ENCODE peak calls at places on chromosomes 12 and 14, in eight cellular contexts. V, H, R, J, K, G, E and I are unnamed samples.

GRCh38 chr12:43352001-43352400 is 200.0 kb downstream of the ADAMTS20 start:
- DNase-seq in J (no peak), K (no peak), G (no peak), H (no peak), R (no peak), E (no peak), V (no peak), I (no peak)

GRCh38 chr12:131091976-131092691 is 138.4 kb downstream of the ADGRD1 start:
- DNase-seq in E (no peak), V (peak; percentile 11), R (no peak), K (no peak), J (no peak), G (no peak), H (no peak), I (no peak)

GRCh38 chr12:105955976-105956375 is 182.8 kb downstream of the NUAK1 start:
- DNase-seq in K (no peak), H (peak; percentile 65), E (no peak), R (no peak), G (no peak), V (no peak), J (no peak), I (no peak)

GRCh38 chr12:132279184-132279889 is 50.1 kb downstream of the GALNT9 start:
- DNase-seq in E (no peak), K (no peak), G (peak; percentile 79), R (no peak), J (peak; percentile 58), H (peak; percentile 85), V (no peak), I (no peak)

GRCh38 chr14:99062772-99063418 is 209.1 kb downstream of the BCL11B start:
- DNase-seq in R (no peak), E (no peak), G (no peak), K (no peak), J (no peak), H (no peak), V (no peak), I (no peak)

GRCh38 chr14:91898256-91898843 is 31.0 kb upstream of the TC2N start:
- DNase-seq in G (no peak), K (no peak), E (no peak), J (peak; percentile 22), R (no peak), H (no peak), V (no peak), I (peak; percentile 26)

GRCh38 chr14:90846511-90846910 is 30.3 kb upstream of the TTC7B start:
- DNase-seq in H (no peak), G (no peak), V (no peak), J (no peak), R (no peak), E (peak; percentile 33), K (no peak), I (no peak)

GRCh38 chr14:92794547-92794941 is 439 bp downstream of the GOLGA5 start:
- DNase-seq in R (no peak), V (no peak), K (no peak), G (peak; percentile 31), H (no peak), E (no peak), J (peak; percentile 41), I (no peak)

GRCh38 chr12:12079291-12079690 is 8.6 kb downstream of the BCL2L14 start:
- DNase-seq in V (no peak), J (peak; percentile 27), G (no peak), E (no peak), R (no peak), K (no peak), H (peak; percentile 58), I (no peak)

GRCh38 chr12:6200266-6201198 is at the start of gene CD9:
- DNase-seq in K (no peak), R (no peak), J (no peak), V (peak; percentile 42), E (peak; percentile 67), H (no peak), G (peak; percentile 74), I (no peak)

GRCh38 chr12:124007810-124008570 is 35.0 kb downstream of the ZNF664 start:
- DNase-seq in J (peak; percentile 21), G (no peak), V (no peak), E (no peak), H (peak; percentile 62), K (no peak), R (no peak), I (no peak)

GRCh38 chr14:67645414-67645813 is 25.7 kb downstream of the ARG2 start:
- DNase-seq in K (no peak), G (no peak), J (no peak), H (no peak), E (no peak), R (no peak), V (no peak), I (no peak)

GRCh38 chr12:78494911-78495310 is 369.7 kb upstream of the SYT1 start:
- DNase-seq in R (no peak), H (peak; percentile 80), E (no peak), K (no peak), G (no peak), J (no peak), V (no peak), I (no peak)

GRCh38 chr12:91590991-91591987 is 408.7 kb upstream of the DCN start:
- DNase-seq in V (no peak), H (no peak), R (no peak), E (peak; percentile 75), G (no peak), K (no peak), J (no peak), I (no peak)

GRCh38 chr12:91594715-91595114 is 412.1 kb upstream of the DCN start:
- DNase-seq in G (no peak), V (no peak), K (no peak), E (no peak), H (no peak), R (no peak), J (no peak), I (no peak)

DNA sequence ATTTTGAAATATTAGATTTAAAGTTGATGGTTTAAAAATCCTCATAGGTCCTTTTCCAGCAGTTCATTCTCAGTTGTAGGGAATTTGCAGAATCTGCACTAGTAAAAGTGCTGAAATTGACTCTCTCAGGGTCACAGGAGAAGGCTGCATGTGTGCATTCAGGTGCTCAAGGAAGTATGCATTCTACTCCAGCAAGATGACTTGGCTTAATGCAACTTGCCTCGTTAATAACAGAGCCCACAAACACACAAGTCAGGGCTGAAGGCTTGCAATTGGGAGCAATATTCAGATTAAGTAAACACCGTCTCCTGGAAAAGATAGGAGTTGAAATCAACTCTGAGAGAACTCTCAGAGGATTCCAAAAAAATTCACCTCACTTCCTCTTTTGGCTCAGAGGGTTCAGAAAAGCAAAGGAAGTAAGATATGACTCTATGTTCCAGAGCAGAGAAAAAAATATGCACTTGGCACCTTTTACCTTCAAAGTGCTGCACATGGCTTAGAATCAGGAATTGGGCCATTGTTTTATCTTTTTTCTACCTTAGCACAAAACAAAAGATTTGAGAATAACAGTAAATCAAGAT is 406.3 kb upstream of the DCN start:
- DNase-seq in J (no peak), K (no peak), G (no peak), V (no peak), E (no peak), H (no peak), R (no peak), I (no peak)
- H3K4me3 ChIP-seq in J (no peak overlapping the region), K (no peak overlapping the region), G (no peak overlapping the region), V (no peak overlapping the region), E (no peak overlapping the region), H (no peak overlapping the region), R (no peak overlapping the region), I (no peak overlapping the region)

GRCh38 chr14:24481622-24482324 is 26.3 kb downstream of the CMA1 start:
- DNase-seq in V (no peak), J (peak; percentile 53), E (peak; percentile 46), K (peak; percentile 59), H (peak; percentile 33), R (peak; percentile 32), G (no peak), I (no peak)
- TF ChIP-seq CTCF in V (no peak), J (peak; percentile 74), E (peak; percentile 74), K (peak; percentile 90), H (peak; percentile 75), R (peak; percentile 78), G (peak; percentile 66), I (peak; percentile 67)

GRCh38 chr12:790608-791007 is 38.2 kb downstream of the WNK1 start:
- DNase-seq in R (no peak), K (no peak), G (no peak), H (no peak), J (no peak), V (no peak), E (no peak), I (no peak)
- H3K4me3 ChIP-seq in R (no peak overlapping the region), K (no peak overlapping the region), G (no peak overlapping the region), H (no peak overlapping the region), J (no peak overlapping the region), V (no peak overlapping the region), E (no peak overlapping the region), I (no peak overlapping the region)

DNA sequence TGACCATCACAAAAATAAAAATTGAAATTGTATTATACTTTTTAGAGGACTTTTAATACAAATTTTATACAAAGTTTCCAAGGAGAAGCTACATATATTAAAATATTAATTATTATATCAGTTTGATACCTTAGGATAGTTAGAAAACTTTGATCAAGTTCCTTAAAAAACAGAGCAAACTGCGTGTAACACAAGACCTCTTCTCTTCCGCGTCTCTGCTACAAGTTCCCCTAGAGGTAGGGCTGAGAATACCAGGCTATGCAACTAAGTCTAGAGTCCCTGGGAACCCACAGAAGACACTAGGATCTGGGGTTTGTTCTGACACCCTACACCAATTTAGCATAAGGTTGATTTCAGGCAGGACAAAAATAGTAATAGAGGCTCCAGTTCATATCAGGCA is 319.0 kb downstream of the FOXG1 start:
- DNase-seq in K (no peak), R (no peak), J (peak; percentile 14), H (peak; percentile 57), E (peak; percentile 41), V (no peak), G (no peak), I (no peak)
- TF ChIP-seq CTCF in K (no peak), R (no peak), J (peak; percentile 47), H (peak; percentile 73), E (peak; percentile 45), V (no peak), G (no peak), I (peak; percentile 65)

DNA sequence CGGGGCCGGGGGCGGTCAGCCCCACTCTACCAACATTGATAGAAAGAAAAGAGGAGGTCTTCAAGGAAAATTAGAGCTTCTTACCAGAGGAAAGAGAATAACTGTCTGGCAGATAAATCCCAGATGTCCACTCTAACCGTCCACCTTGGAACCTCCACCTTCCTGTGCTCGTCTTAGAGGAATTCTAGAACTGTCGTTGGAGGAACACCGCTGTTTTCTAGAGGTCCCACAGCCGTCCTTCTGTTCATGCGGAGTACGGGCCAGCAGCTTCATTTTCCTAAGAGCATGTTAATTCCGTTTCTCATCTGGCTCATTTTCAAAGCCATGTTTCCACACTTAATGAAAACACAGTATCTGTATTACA is 107.9 kb upstream of the ESRRB start:
- DNase-seq in H (no peak), V (no peak), R (no peak), E (no peak), J (no peak), G (no peak), K (peak; percentile 16), I (no peak)
- H3K4me3 ChIP-seq in H (peak overlapping the region; percentile 58), V (peak overlapping the region; percentile 41), R (no peak overlapping the region), E (no peak overlapping the region), J (no peak overlapping the region), G (peak overlapping the region; percentile 64), K (peak overlapping the region; percentile 2), I (peak overlapping the region; percentile 46)

DNA sequence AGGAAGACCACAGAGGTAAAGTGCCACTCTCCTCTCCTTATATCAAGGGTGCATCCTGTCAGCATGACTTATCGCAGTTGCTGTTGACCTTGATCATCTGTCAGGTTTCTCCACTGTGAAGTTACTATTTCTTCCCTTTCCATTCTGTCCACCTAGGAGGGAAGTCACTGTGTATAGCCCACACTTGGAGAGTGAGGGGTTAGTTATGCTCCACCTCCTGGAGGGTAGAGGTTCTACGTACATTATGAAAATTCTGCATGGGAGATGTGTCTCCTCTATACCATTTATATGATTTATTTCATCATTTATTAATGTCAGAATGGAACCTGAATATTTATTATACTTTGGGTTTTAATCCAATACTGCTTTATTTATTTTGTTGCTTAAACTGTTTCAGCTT is 40.2 kb upstream of the SMOC1 start:
- DNase-seq in K (no peak), E (no peak), G (no peak), V (no peak), J (no peak), H (no peak), R (no peak), I (no peak)
- TF ChIP-seq CTCF in K (no peak), E (peak; percentile 16), G (no peak), V (no peak), J (no peak), H (no peak), R (peak; percentile 33), I (no peak)